ENCODE peak calls at places on chromosomes 4 and X, in eight cellular contexts. H, A, K, Q, O, D, F and I are unnamed samples.

GRCh38 chr4:180913750-180914149 is 1329.5 kb upstream of the TENM3 start:
- DNase-seq in H (no peak), A (no peak), K (peak), Q (no peak), O (peak), D (no peak), F (no peak), I (no peak)

GRCh38 chr4:165175879-165176278 is 31.5 kb upstream of the KLHL2 start:
- DNase-seq in H (no peak), A (no peak), K (no peak), Q (no peak), O (no peak), D (no peak), F (peak), I (no peak)

GRCh38 chrX:51894697-51895336 is 1.4 kb downstream of the MAGED1 start:
- DNase-seq in H (no peak), A (peak), K (peak), Q (peak), O (peak), D (peak), F (peak), I (peak)

GRCh38 chr4:162011039-162011438 is 152.8 kb downstream of the FSTL5 start:
- DNase-seq in H (no peak), A (no peak), K (peak), Q (no peak), O (peak), D (peak), F (no peak), I (no peak)

GRCh38 chrX:47063179-47063578 is 15.1 kb upstream of the RGN start:
- DNase-seq in H (no peak), A (no peak), K (no peak), Q (no peak), O (no peak), D (no peak), F (no peak), I (no peak)

GRCh38 chrX:132737743-132738142 is 220.7 kb downstream of the HS6ST2 start:
- DNase-seq in H (peak), A (no peak), K (no peak), Q (no peak), O (no peak), D (no peak), F (no peak), I (no peak)

GRCh38 chr4:23856630-23857029 is 33.2 kb downstream of the PPARGC1A start:
- DNase-seq in H (no peak), A (no peak), K (no peak), Q (no peak), O (no peak), D (peak), F (peak), I (no peak)

GRCh38 chr4:133929540-133929939 is 272.0 kb downstream of the PABPC4L start:
- DNase-seq in H (no peak), A (no peak), K (peak), Q (no peak), O (no peak), D (no peak), F (no peak), I (no peak)

GRCh38 chrX:121028419-121028818 is 19.0 kb upstream of the GLUD2 start:
- DNase-seq in H (no peak), A (no peak), K (no peak), Q (no peak), O (no peak), D (no peak), F (no peak), I (no peak)

GRCh38 chrX:153669901-153670731 is 3.5 kb downstream of the PNCK start:
- DNase-seq in H (no peak), A (no peak), K (no peak), Q (no peak), O (no peak), D (no peak), F (no peak), I (no peak)

GRCh38 chr4:8580321-8581093 is at the start of gene GPR78:
- DNase-seq in H (peak), A (peak), K (peak), Q (peak), O (peak), D (peak), F (no peak), I (peak)

GRCh38 chrX:151397741-151398070 is 700 bp downstream of the VMA21 start:
- DNase-seq in H (no peak), A (no peak), K (peak), Q (no peak), O (no peak), D (no peak), F (no peak), I (no peak)

GRCh38 chr4:174490356-174490969 is 31.8 kb downstream of the HPGD start:
- DNase-seq in H (no peak), A (no peak), K (peak), Q (no peak), O (peak), D (peak), F (no peak), I (no peak)

GRCh38 chrX:101217689-101218088 is 1.9 kb upstream of the DRP2 start:
- DNase-seq in H (no peak), A (no peak), K (no peak), Q (no peak), O (no peak), D (no peak), F (no peak), I (no peak)

GRCh38 chr4:148065069-148065468 is 333.2 kb downstream of the ARHGAP10 start:
- DNase-seq in H (no peak), A (no peak), K (peak), Q (no peak), O (peak), D (peak), F (no peak), I (peak)

GRCh38 chr4:76926841-76927240 is 22.7 kb upstream of the SEPTIN11 start:
- DNase-seq in H (no peak), A (no peak), K (no peak), Q (no peak), O (no peak), D (no peak), F (no peak), I (no peak)
- H3K4me3 ChIP-seq in H (no peak), A (no peak), K (no peak), Q (no peak), O (no peak), D (no peak), F (no peak), I (no peak)

DNA sequence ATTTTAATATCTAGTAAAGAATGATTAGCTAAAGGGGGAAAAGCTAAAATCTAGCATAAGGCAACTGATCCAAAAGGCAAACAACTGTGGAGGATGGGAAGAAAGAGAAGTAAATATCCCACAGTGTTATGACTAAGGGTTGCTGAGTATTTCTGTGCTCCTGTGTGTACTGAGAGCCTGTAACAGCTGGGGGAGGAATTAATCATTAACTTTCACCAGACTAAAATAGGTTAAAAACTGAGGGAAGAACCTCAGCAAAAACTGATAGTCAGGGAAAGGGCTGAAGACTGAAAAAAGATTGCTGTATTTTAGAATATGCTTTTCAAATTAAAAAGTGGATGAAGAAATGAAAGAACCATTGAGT is 365.9 kb downstream of the CXXC4 start:
- DNase-seq in H (no peak), A (no peak), K (no peak), Q (no peak), O (peak), D (no peak), F (no peak), I (no peak)
- H3K4me3 ChIP-seq in H (no peak), A (no peak), K (no peak), Q (no peak), O (no peak), D (no peak), F (no peak), I (no peak)

DNA sequence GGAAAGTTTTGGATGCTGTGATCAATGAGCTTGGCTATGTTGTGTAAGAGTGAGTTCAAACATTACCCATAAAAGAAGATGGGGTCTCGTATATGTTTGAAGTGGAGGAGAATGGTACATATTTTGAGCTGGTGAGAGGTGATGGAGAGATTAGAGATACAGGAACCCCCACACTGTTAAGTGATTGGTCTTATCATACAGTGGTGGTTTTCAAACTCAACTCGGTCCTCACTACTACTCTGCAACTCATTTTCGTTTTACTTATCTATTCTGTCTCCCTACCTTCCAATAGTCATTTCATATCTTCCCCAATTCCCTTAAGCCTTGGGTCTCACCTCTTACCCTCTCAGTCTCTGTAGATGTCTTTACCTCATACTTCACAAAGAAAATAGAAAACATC is 16.4 kb upstream of the TNIP3 start:
- DNase-seq in H (no peak), A (no peak), K (no peak), Q (no peak), O (no peak), D (no peak), F (no peak), I (no peak)
- H3K4me3 ChIP-seq in H (peak), A (no peak), K (no peak), Q (no peak), O (no peak), D (no peak), F (no peak), I (no peak)

GRCh38 chrX:140091276-140091886 is 126.1 kb upstream of the CXorf66 start:
- DNase-seq in H (peak), A (peak), K (no peak), Q (peak), O (no peak), D (no peak), F (peak), I (peak)
- H3K4me3 ChIP-seq in H (no peak), A (peak), K (peak), Q (peak), O (peak), D (peak), F (peak), I (peak)

GRCh38 chr4:68344785-68345184 is 5.1 kb downstream of the YTHDC1 start:
- DNase-seq in H (no peak), A (no peak), K (no peak), Q (no peak), O (no peak), D (no peak), F (no peak), I (no peak)
- H3K4me3 ChIP-seq in H (no peak), A (no peak), K (no peak), Q (no peak), O (no peak), D (no peak), F (no peak), I (no peak)